ENCODE peak calls at places on chromosomes 12 and 14, in nine cellular contexts. Q is cardiac muscle cell, I is A549, N is DND-41, A is testis, U is lower leg skin, M is WERI-Rb-1, B is choroid plexus epithelial cell, E is body of pancreas. X is an unnamed sample.

GRCh38 chr14:67191768-67192290 is 2.6 kb downstream of the GARIN2 start:
- DNase-seq in Q (no peak), I (no peak), N (no peak), A (no peak), U (no peak), M (no peak), B (peak; percentile 16), E (no peak), X (no peak)

GRCh38 chr14:29235991-29236390 is 469.4 kb downstream of the FOXG1 start:
- DNase-seq in Q (peak; percentile 15), I (no peak), N (no peak), A (no peak), U (no peak), M (no peak), B (peak; percentile 74), E (no peak), X (no peak)

GRCh38 chr12:106974525-106974924 is 12.4 kb downstream of the MTERF2 start:
- DNase-seq in Q (no peak), I (no peak), N (no peak), A (no peak), U (no peak), M (no peak), B (no peak), E (no peak), X (no peak)

GRCh38 chr12:25800101-25800500 is 158.4 kb upstream of the RASSF8 start:
- DNase-seq in Q (peak; percentile 20), I (no peak), N (no peak), A (no peak), U (no peak), M (no peak), B (peak; percentile 59), E (no peak), X (no peak)

GRCh38 chr12:92827836-92828431 is 101.2 kb downstream of the EEA1 start:
- DNase-seq in Q (peak; percentile 68), I (peak; percentile 74), N (peak; percentile 60), A (no peak), U (no peak), M (peak; percentile 30), B (peak; percentile 77), E (no peak), X (peak; percentile 59)

GRCh38 chr12:92466391-92467305 is 236.1 kb upstream of the PLEKHG7 start:
- DNase-seq in Q (no peak), I (no peak), N (no peak), A (no peak), U (no peak), M (no peak), B (no peak), E (peak; percentile 20), X (no peak)

GRCh38 chr12:62604856-62605255 is 138.2 kb downstream of the MON2 start:
- DNase-seq in Q (peak; percentile 47), I (peak; percentile 57), N (no peak), A (no peak), U (no peak), M (no peak), B (peak; percentile 49), E (no peak), X (no peak)

GRCh38 chr12:14153803-14154202 is 172.4 kb upstream of the GRIN2B start:
- DNase-seq in Q (no peak), I (no peak), N (no peak), A (no peak), U (no peak), M (no peak), B (no peak), E (no peak), X (no peak)

GRCh38 chr12:21528953-21529352 is 2.9 kb downstream of the SPX start:
- DNase-seq in Q (peak; percentile 25), I (no peak), N (no peak), A (no peak), U (no peak), M (no peak), B (peak; percentile 75), E (peak; percentile 53), X (no peak)

GRCh38 chr14:92729632-92730358 is 18.6 kb downstream of the LGMN start:
- DNase-seq in Q (peak; percentile 93), I (no peak), N (peak; percentile 24), A (no peak), U (no peak), M (no peak), B (peak; percentile 93), E (no peak), X (peak; percentile 66)

GRCh38 chr12:75505706-75506312 is 5.6 kb downstream of the KRR1 start:
- DNase-seq in Q (peak; percentile 55), I (peak; percentile 52), N (no peak), A (no peak), U (no peak), M (no peak), B (peak; percentile 70), E (no peak), X (peak; percentile 35)

GRCh38 chr12:56804684-56805083 is 41.6 kb downstream of the HSD17B6 start:
- DNase-seq in Q (no peak), I (no peak), N (no peak), A (no peak), U (no peak), M (no peak), B (no peak), E (no peak), X (no peak)

DNA sequence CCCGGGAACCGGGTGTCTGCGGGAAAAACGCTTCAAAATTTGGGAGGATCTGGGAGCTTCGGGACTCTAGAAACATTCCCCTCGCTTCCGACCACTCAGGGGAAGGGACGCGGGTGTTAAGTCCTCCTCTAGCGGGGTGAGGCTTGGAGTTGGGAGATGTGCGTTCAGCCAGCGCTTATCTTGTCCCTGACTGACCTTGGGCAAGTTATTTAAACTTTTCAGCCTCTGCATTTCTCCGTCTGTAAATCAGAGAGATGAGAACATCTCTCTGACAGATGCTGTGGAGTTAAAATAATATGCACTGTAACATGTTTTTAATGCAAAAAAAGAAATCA is 76.9 kb upstream of the ANO4 start:
- DNase-seq in Q (peak; percentile 24), I (no peak), N (no peak), A (no peak), U (no peak), M (no peak), B (no peak), E (no peak), X (no peak)
- H3K4me3 ChIP-seq in Q (peak overlapping the region; percentile 37), I (peak overlapping the region; percentile 45), N (no peak overlapping the region), A (peak overlapping the region; percentile 49), U (no peak overlapping the region), M (peak overlapping the region; percentile 60), B (peak overlapping the region; percentile 46), E (no peak overlapping the region), X (no peak overlapping the region)

GRCh38 chr12:54368709-54369596 is 4.7 kb upstream of the GPR84 start:
- DNase-seq in Q (peak; percentile 93), I (peak; percentile 87), N (peak; percentile 91), A (peak; percentile 93), U (peak; percentile 99), M (peak; percentile 94), B (peak; percentile 93), E (peak; percentile 92), X (peak; percentile 84)

GRCh38 chr12:54369597-54370217 is 5.4 kb upstream of the GPR84 start:
- DNase-seq in Q (no peak), I (no peak), N (no peak), A (no peak), U (no peak), M (no peak), B (no peak), E (no peak), X (no peak)

GRCh38 chr12:54372113-54372806 is 8.0 kb upstream of the GPR84 start:
- DNase-seq in Q (peak; percentile 35), I (no peak), N (no peak), A (no peak), U (no peak), M (no peak), B (no peak), E (no peak), X (no peak)

GRCh38 chr12:54371328-54372112 is 7.2 kb upstream of the GPR84 start:
- DNase-seq in Q (peak; percentile 67), I (no peak), N (peak; percentile 42), A (peak; percentile 50), U (peak; percentile 94), M (no peak), B (no peak), E (no peak), X (no peak)

GRCh38 chr12:54370218-54370730 is 6.0 kb upstream of the GPR84 start:
- DNase-seq in Q (peak; percentile 90), I (peak; percentile 90), N (no peak), A (peak; percentile 78), U (peak; percentile 96), M (peak; percentile 82), B (peak; percentile 79), E (peak; percentile 80), X (no peak)
- H3K4me3 ChIP-seq in Q (no peak overlapping the region), I (peak overlapping the region; percentile 47), N (no peak overlapping the region), A (peak overlapping the region; percentile 37), U (no peak overlapping the region), M (no peak overlapping the region), B (peak overlapping the region; percentile 56), E (no peak overlapping the region), X (no peak overlapping the region)

GRCh38 chr12:29253916-29254625 is 105.0 kb downstream of the FAR2 start:
- DNase-seq in Q (peak; percentile 36), I (no peak), N (no peak), A (no peak), U (no peak), M (peak; percentile 55), B (no peak), E (no peak), X (no peak)
- H3K4me3 ChIP-seq in Q (no peak overlapping the region), I (no peak overlapping the region), N (no peak overlapping the region), A (no peak overlapping the region), U (no peak overlapping the region), M (no peak overlapping the region), B (no peak overlapping the region), E (no peak overlapping the region), X (no peak overlapping the region)

GRCh38 chr14:77638738-77639137 is 22.3 kb upstream of the SPTLC2 start:
- DNase-seq in Q (peak; percentile 60), I (peak; percentile 45), N (no peak), A (no peak), U (no peak), M (no peak), B (peak; percentile 76), E (no peak), X (no peak)

GRCh38 chr14:77641534-77642341 is 25.3 kb upstream of the SPTLC2 start:
- DNase-seq in Q (peak; percentile 89), I (peak; percentile 27), N (no peak), A (peak; percentile 90), U (peak; percentile 93), M (no peak), B (peak; percentile 82), E (peak; percentile 61), X (no peak)

GRCh38 chr14:77645520-77646230 is 29.2 kb upstream of the SPTLC2 start:
- DNase-seq in Q (no peak), I (no peak), N (no peak), A (peak; percentile 28), U (no peak), M (no peak), B (no peak), E (no peak), X (no peak)

GRCh38 chr14:77641207-77641533 is 24.7 kb upstream of the SPTLC2 start:
- DNase-seq in Q (no peak), I (no peak), N (no peak), A (peak; percentile 32), U (no peak), M (no peak), B (no peak), E (no peak), X (no peak)

DNA sequence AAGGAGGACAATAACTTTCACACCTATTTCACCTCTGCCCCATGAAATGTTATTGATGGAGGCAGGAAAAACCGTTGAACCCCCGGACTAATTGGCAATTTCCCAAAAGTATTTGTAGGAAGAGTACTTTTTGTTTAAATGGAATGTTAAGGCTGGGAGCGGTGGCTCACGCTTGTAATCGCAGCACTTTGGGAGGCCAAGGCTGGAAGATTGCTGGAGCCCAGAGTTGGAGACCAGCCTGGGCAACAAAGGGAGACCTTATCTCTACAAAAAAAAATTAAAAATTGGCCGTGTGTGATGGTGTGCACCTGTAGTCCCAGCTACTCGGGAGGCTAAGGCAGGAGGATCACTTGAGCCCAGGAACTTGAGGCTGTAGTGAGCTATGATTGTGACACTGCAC is 26.0 kb upstream of the SPTLC2 start:
- DNase-seq in Q (no peak), I (no peak), N (no peak), A (no peak), U (no peak), M (no peak), B (no peak), E (no peak), X (no peak)
- H3K4me3 ChIP-seq in Q (no peak overlapping the region), I (no peak overlapping the region), N (no peak overlapping the region), A (peak overlapping the region; percentile 49), U (no peak overlapping the region), M (no peak overlapping the region), B (peak overlapping the region; percentile 59), E (no peak overlapping the region), X (no peak overlapping the region)

X was measured in Jurkat, Clone E6-1.